ENCODE peak calls at places on chromosomes 1 and 21, in five cellular contexts. One of them, this sample, is unnamed.

GRCh38 chr1:39105061-39105840 is 79.1 kb downstream of the NDUFS5 start:
- DNase-seq in IMR-90: peak
- DNase-seq in H9: peak
- DNase-seq in mesenchymal stem cell: peak
- DNase-seq in trophoblast cell: peak
- DNase-seq in this sample: no peak

GRCh38 chr1:187763976-187764375 is 935.2 kb downstream of the PLA2G4A start:
- DNase-seq in IMR-90: peak
- DNase-seq in H9: no peak
- DNase-seq in mesenchymal stem cell: no peak
- DNase-seq in trophoblast cell: no peak
- DNase-seq in this sample: no peak

GRCh38 chr1:11100149-11100493 is 452 bp upstream of the EXOSC10 start:
- DNase-seq in IMR-90: no peak
- DNase-seq in H9: no peak
- DNase-seq in mesenchymal stem cell: no peak
- DNase-seq in trophoblast cell: peak
- DNase-seq in this sample: no peak

GRCh38 chr1:203860396-203860951 is 925 bp upstream of the SNRPE start:
- DNase-seq in IMR-90: peak
- DNase-seq in H9: peak
- DNase-seq in mesenchymal stem cell: no peak
- DNase-seq in trophoblast cell: peak
- DNase-seq in this sample: no peak

GRCh38 chr1:108880850-108881249 is 4.1 kb downstream of the GPSM2 start:
- DNase-seq in IMR-90: peak
- DNase-seq in H9: no peak
- DNase-seq in mesenchymal stem cell: peak
- DNase-seq in trophoblast cell: peak
- DNase-seq in this sample: no peak

GRCh38 chr21:42784276-42784675 is 95.1 kb downstream of the WDR4 start:
- DNase-seq in IMR-90: no peak
- DNase-seq in H9: no peak
- DNase-seq in mesenchymal stem cell: no peak
- DNase-seq in trophoblast cell: no peak
- DNase-seq in this sample: no peak

GRCh38 chr1:113086551-113086950 is 13.6 kb downstream of the LRIG2 start:
- DNase-seq in IMR-90: no peak
- DNase-seq in H9: no peak
- DNase-seq in mesenchymal stem cell: no peak
- DNase-seq in trophoblast cell: no peak
- DNase-seq in this sample: no peak

GRCh38 chr1:94755675-94756074 is 64.5 kb upstream of the SLC44A3 start:
- DNase-seq in IMR-90: peak
- DNase-seq in H9: no peak
- DNase-seq in mesenchymal stem cell: peak
- DNase-seq in trophoblast cell: no peak
- DNase-seq in this sample: no peak

GRCh38 chr1:228825840-228826484 is 90.7 kb downstream of the RHOU start:
- DNase-seq in IMR-90: no peak
- DNase-seq in H9: no peak
- DNase-seq in mesenchymal stem cell: no peak
- DNase-seq in trophoblast cell: no peak
- DNase-seq in this sample: no peak

GRCh38 chr1:178716111-178716510 is 8.9 kb upstream of the RALGPS2 start:
- DNase-seq in IMR-90: peak
- DNase-seq in H9: no peak
- DNase-seq in mesenchymal stem cell: no peak
- DNase-seq in trophoblast cell: no peak
- DNase-seq in this sample: no peak

GRCh38 chr1:3186526-3186921 is 117.5 kb downstream of the PRDM16 start:
- DNase-seq in IMR-90: peak
- DNase-seq in H9: peak
- DNase-seq in mesenchymal stem cell: peak
- DNase-seq in trophoblast cell: no peak
- DNase-seq in this sample: no peak

GRCh38 chr1:192792628-192793027 is 16.2 kb upstream of the RGS2 start:
- DNase-seq in IMR-90: no peak
- DNase-seq in H9: no peak
- DNase-seq in mesenchymal stem cell: no peak
- DNase-seq in trophoblast cell: no peak
- DNase-seq in this sample: no peak

GRCh38 chr1:27658951-27659496 is 13.0 kb downstream of the IFI6 start:
- DNase-seq in IMR-90: peak
- DNase-seq in H9: peak
- DNase-seq in mesenchymal stem cell: peak
- DNase-seq in trophoblast cell: peak
- DNase-seq in this sample: no peak

GRCh38 chr1:28602536-28603439 is 10.7 kb downstream of the RAB42 start:
- DNase-seq in IMR-90: peak
- DNase-seq in H9: no peak
- DNase-seq in mesenchymal stem cell: peak
- DNase-seq in trophoblast cell: peak
- DNase-seq in this sample: peak

GRCh38 chr1:204733869-204734596 is 48.5 kb upstream of the LRRN2 start:
- DNase-seq in IMR-90: no peak
- DNase-seq in H9: no peak
- DNase-seq in mesenchymal stem cell: no peak
- DNase-seq in trophoblast cell: no peak
- DNase-seq in this sample: no peak

DNA sequence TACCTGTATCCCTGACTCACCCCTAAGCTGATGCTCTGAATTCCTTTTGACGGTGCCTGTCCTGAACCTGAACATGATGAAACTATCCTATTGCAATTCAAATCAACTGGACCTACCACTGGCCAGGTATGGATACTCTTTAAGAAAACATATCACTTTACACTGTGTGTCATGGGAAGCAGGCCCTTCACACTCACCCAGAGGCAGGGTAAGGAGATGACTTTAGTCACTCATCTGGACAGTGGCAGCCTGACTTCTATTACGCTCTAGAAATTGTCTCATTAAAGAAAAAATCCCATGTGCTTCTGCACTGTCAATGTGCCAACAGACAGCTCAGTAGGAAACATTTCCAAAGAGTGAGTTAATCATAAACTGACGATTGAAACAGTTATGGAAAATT is 94.3 kb downstream of the VAV3 start:
- DNase-seq in IMR-90: no peak
- DNase-seq in H9: no peak
- DNase-seq in mesenchymal stem cell: no peak
- DNase-seq in trophoblast cell: no peak
- DNase-seq in this sample: no peak
- H2AFZ ChIP-seq in IMR-90: no peak
- H2AFZ ChIP-seq in H9: no peak
- H2AFZ ChIP-seq in mesenchymal stem cell: no peak
- H2AFZ ChIP-seq in trophoblast cell: no peak
- H2AFZ ChIP-seq in this sample: no peak

GRCh38 chr1:150162582-150162861 is 12.8 kb downstream of the PLEKHO1 start:
- DNase-seq in IMR-90: no peak
- DNase-seq in H9: no peak
- DNase-seq in mesenchymal stem cell: no peak
- DNase-seq in trophoblast cell: no peak
- DNase-seq in this sample: no peak
- H2BK120ac ChIP-seq in IMR-90: peak
- H2BK120ac ChIP-seq in H9: peak
- H2BK120ac ChIP-seq in mesenchymal stem cell: peak
- H2BK120ac ChIP-seq in trophoblast cell: peak
- H2BK120ac ChIP-seq in this sample: no peak

GRCh38 chr1:50970927-50971582 is 1.0 kb downstream of the CDKN2C start:
- DNase-seq in IMR-90: no peak
- DNase-seq in H9: no peak
- DNase-seq in mesenchymal stem cell: peak
- DNase-seq in trophoblast cell: no peak
- DNase-seq in this sample: no peak
- H2AFZ ChIP-seq in IMR-90: peak
- H2AFZ ChIP-seq in H9: no peak
- H2AFZ ChIP-seq in mesenchymal stem cell: no peak
- H2AFZ ChIP-seq in trophoblast cell: no peak
- H2AFZ ChIP-seq in this sample: peak

DNA sequence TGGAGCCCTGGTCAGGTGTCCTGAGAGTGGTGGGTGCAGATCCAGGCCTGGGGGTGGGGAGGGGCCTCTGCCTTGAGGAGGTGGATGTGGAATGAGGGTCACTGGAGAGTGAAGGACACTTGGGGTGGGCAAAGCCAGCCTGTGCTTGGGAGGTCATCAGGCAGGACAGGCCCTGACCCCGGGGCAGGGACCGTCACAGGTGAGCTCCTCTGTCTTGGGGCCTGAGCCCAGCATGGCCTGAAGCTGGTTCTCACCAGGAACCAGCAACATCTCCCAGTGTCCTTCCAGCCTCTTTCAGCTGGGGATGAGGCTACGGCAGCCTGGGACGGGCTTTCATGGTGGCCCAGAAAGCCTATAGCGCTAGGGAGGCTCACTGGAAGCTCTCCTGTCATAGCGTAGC is 831 bp upstream of the KRTAP10-2 start:
- DNase-seq in IMR-90: no peak
- DNase-seq in H9: no peak
- DNase-seq in mesenchymal stem cell: no peak
- DNase-seq in trophoblast cell: no peak
- DNase-seq in this sample: no peak
- H2BK120ac ChIP-seq in IMR-90: no peak
- H2BK120ac ChIP-seq in H9: no peak
- H2BK120ac ChIP-seq in mesenchymal stem cell: no peak
- H2BK120ac ChIP-seq in trophoblast cell: no peak
- H2BK120ac ChIP-seq in this sample: peak

GRCh38 chr1:77027916-77028315 is 160.6 kb downstream of the ST6GALNAC5 start:
- DNase-seq in IMR-90: no peak
- DNase-seq in H9: no peak
- DNase-seq in mesenchymal stem cell: no peak
- DNase-seq in trophoblast cell: no peak
- DNase-seq in this sample: no peak

GRCh38 chr1:77026126-77026525 is 158.8 kb downstream of the ST6GALNAC5 start:
- DNase-seq in IMR-90: no peak
- DNase-seq in H9: no peak
- DNase-seq in mesenchymal stem cell: no peak
- DNase-seq in trophoblast cell: no peak
- DNase-seq in this sample: no peak

GRCh38 chr1:77026640-77027039 is 159.4 kb downstream of the ST6GALNAC5 start:
- DNase-seq in IMR-90: no peak
- DNase-seq in H9: no peak
- DNase-seq in mesenchymal stem cell: no peak
- DNase-seq in trophoblast cell: no peak
- DNase-seq in this sample: no peak

GRCh38 chr1:77030401-77031100 is 163.3 kb downstream of the ST6GALNAC5 start:
- DNase-seq in IMR-90: peak
- DNase-seq in H9: no peak
- DNase-seq in mesenchymal stem cell: peak
- DNase-seq in trophoblast cell: peak
- DNase-seq in this sample: no peak

DNA sequence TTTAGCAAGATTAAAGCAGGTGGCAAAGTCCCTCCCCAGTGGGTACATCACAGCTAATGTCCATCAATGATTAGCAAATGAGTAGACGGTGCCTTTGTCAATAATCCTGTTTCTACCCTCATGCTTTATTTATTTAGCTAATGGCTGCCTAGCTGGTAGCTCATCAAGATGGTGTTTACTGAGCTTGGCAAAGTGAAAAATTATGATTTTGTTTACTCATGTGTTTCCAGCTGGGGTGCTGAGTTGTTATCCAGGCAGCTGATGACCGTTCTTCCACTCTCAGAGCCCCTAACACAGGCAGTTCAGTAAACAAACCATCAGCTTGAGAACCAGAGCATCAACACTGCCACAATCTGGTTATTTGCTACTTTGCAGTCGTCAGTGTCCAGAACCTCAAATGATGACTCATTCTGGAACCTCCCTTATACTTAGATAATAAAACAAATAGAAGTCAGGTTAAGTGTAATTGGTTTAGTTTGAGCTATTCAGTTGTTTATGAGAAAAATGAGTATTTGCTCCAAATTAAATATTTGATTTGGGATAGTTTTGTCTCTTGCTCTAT is 163.9 kb downstream of the ST6GALNAC5 start:
- DNase-seq in IMR-90: peak
- DNase-seq in H9: no peak
- DNase-seq in mesenchymal stem cell: peak
- DNase-seq in trophoblast cell: no peak
- DNase-seq in this sample: no peak
- H2AFZ ChIP-seq in IMR-90: no peak
- H2AFZ ChIP-seq in H9: no peak
- H2AFZ ChIP-seq in mesenchymal stem cell: no peak
- H2AFZ ChIP-seq in trophoblast cell: no peak
- H2AFZ ChIP-seq in this sample: no peak

DNA sequence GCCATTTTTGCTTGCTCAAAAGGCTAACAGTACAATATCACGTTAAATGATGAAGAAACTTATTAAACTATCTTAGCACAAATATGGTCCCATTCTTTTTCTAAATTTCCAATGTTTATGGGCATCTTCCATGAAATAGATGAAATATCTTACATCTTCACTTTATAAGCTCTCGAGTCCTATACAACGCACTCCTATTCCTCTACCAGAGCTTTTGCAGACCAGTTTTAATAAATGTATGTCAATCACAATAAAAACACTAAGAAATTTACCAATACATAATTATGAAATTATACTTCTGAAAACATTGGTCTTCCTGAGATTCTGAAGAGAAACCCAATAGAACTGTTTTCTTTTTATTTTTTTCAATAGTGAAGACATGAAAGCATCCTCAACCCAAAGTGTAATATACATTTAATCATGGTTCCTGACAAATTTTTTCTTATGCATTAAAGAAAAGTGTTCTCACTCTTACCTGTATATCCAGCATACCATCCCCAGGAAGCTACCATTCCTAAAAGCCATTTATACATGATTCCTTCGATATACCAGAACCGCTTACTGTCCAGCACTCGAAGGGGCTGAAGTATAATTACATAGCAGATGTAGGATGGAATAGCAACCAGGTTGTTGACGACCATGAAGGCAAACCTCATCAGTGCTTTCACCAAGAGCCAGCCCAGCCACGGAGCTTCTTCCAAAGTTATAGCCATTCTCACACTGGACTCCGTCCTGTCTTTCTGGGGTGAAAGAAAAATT is 1.8 kb downstream of the LPGAT1 start:
- DNase-seq in IMR-90: peak
- DNase-seq in H9: no peak
- DNase-seq in mesenchymal stem cell: no peak
- DNase-seq in trophoblast cell: no peak
- DNase-seq in this sample: no peak
- H2BK120ac ChIP-seq in IMR-90: no peak
- H2BK120ac ChIP-seq in H9: no peak
- H2BK120ac ChIP-seq in mesenchymal stem cell: no peak
- H2BK120ac ChIP-seq in trophoblast cell: no peak
- H2BK120ac ChIP-seq in this sample: no peak

GRCh38 chr1:234217316-234217840 is 155.9 kb upstream of the COA6 start:
- DNase-seq in IMR-90: no peak
- DNase-seq in H9: no peak
- DNase-seq in mesenchymal stem cell: no peak
- DNase-seq in trophoblast cell: no peak
- DNase-seq in this sample: no peak
- H2AFZ ChIP-seq in IMR-90: no peak
- H2AFZ ChIP-seq in H9: no peak
- H2AFZ ChIP-seq in mesenchymal stem cell: no peak
- H2AFZ ChIP-seq in trophoblast cell: no peak
- H2AFZ ChIP-seq in this sample: no peak